ENCODE peak calls at places on chromosomes 4 and X, in ten cellular contexts. K, G, J, Y, N, E, U, M, V and D are unnamed samples.

GRCh38 chr4:146159384-146160058 is 16.0 kb upstream of the LSM6 start:
- DNase-seq in K (no peak), G (no peak), J (no peak), Y (no peak), N (no peak), E (no peak), U (no peak), M (no peak), V (peak; percentile 4), D (no peak)

GRCh38 chr4:53601251-53601764 is 10.0 kb upstream of the LNX1 start:
- DNase-seq in K (no peak), G (peak; percentile 82), J (peak; percentile 95), Y (no peak), N (peak; percentile 40), E (no peak), U (peak; percentile 43), M (no peak), V (peak; percentile 36), D (peak; percentile 31)

GRCh38 chrX:3129256-3129655 is 88.0 kb downstream of the ARSF start:
- DNase-seq in K (no peak), G (no peak), J (no peak), Y (no peak), N (no peak), E (no peak), U (no peak), M (no peak), V (no peak), D (no peak)

GRCh38 chr4:63777571-63777970 is 631.7 kb downstream of the TECRL start:
- DNase-seq in K (no peak), G (no peak), J (no peak), Y (no peak), N (no peak), E (no peak), U (no peak), M (no peak), V (no peak), D (no peak)

GRCh38 chrX:9878141-9878875 is 88.8 kb upstream of the CLDN34 start:
- DNase-seq in K (no peak), G (no peak), J (peak; percentile 93), Y (no peak), N (no peak), E (no peak), U (no peak), M (no peak), V (no peak), D (no peak)

GRCh38 chr4:71151054-71151453 is 157.6 kb downstream of the DCK start:
- DNase-seq in K (no peak), G (no peak), J (no peak), Y (no peak), N (no peak), E (no peak), U (no peak), M (no peak), V (peak; percentile 24), D (no peak)

GRCh38 chr4:147430111-147430510 is 50.8 kb upstream of the EDNRA start:
- DNase-seq in K (no peak), G (no peak), J (no peak), Y (no peak), N (no peak), E (no peak), U (no peak), M (no peak), V (no peak), D (no peak)

GRCh38 chr4:25104561-25104960 is 55.7 kb downstream of the SEPSECS start:
- DNase-seq in K (no peak), G (no peak), J (no peak), Y (no peak), N (no peak), E (no peak), U (no peak), M (no peak), V (no peak), D (no peak)

GRCh38 chr4:174281182-174281737 is 2.2 kb downstream of the FBXO8 start:
- DNase-seq in K (no peak), G (no peak), J (peak; percentile 29), Y (no peak), N (no peak), E (no peak), U (no peak), M (no peak), V (no peak), D (no peak)

GRCh38 chrX:130916636-130917422 is 13.8 kb upstream of the ENOX2 start:
- DNase-seq in K (peak; percentile 49), G (no peak), J (peak; percentile 25), Y (no peak), N (peak; percentile 79), E (no peak), U (peak; percentile 37), M (peak; percentile 22), V (peak; percentile 43), D (no peak)

GRCh38 chrX:129145382-129145781 is 377.9 kb downstream of the SMARCA1 start:
- DNase-seq in K (no peak), G (no peak), J (no peak), Y (no peak), N (no peak), E (no peak), U (no peak), M (no peak), V (no peak), D (no peak)

GRCh38 chr4:55116450-55116849 is 8.9 kb downstream of the KDR start:
- DNase-seq in K (no peak), G (no peak), J (no peak), Y (peak; percentile 23), N (no peak), E (no peak), U (no peak), M (no peak), V (peak; percentile 43), D (peak; percentile 29)

GRCh38 chr4:182806259-182807252 is 110.6 kb downstream of the DCTD start:
- DNase-seq in K (peak; percentile 41), G (peak; percentile 70), J (peak; percentile 71), Y (peak; percentile 11), N (peak; percentile 70), E (peak; percentile 84), U (peak; percentile 50), M (peak; percentile 26), V (peak; percentile 85), D (peak; percentile 76)

GRCh38 chr4:69156913-69157312 is 57.6 kb downstream of the UGT2B11 start:
- DNase-seq in K (no peak), G (no peak), J (no peak), Y (no peak), N (peak; percentile 9), E (no peak), U (peak; percentile 6), M (no peak), V (peak; percentile 26), D (peak; percentile 1)

GRCh38 chr4:32032136-32032672 is 1312.0 kb downstream of the PCDH7 start:
- DNase-seq in K (no peak), G (no peak), J (no peak), Y (no peak), N (no peak), E (no peak), U (no peak), M (no peak), V (no peak), D (no peak)

GRCh38 chr4:1533501-1534064 is 127.3 kb upstream of the NKX1-1 start:
- DNase-seq in K (no peak), G (no peak), J (peak; percentile 32), Y (no peak), N (peak; percentile 66), E (peak; percentile 42), U (no peak), M (no peak), V (peak; percentile 32), D (peak; percentile 16)

GRCh38 chr4:75686346-75686745 is 13.1 kb upstream of the G3BP2 start:
- DNase-seq in K (no peak), G (no peak), J (no peak), Y (no peak), N (no peak), E (no peak), U (no peak), M (no peak), V (peak; percentile 9), D (no peak)

GRCh38 chrX:120697053-120697452 is 67.2 kb upstream of the C1GALT1C1 start:
- DNase-seq in K (no peak), G (no peak), J (no peak), Y (no peak), N (no peak), E (no peak), U (no peak), M (no peak), V (no peak), D (no peak)

GRCh38 chrX:47234583-47234982 is 1.8 kb downstream of the USP11 start:
- DNase-seq in K (no peak), G (no peak), J (no peak), Y (no peak), N (no peak), E (no peak), U (no peak), M (no peak), V (peak; percentile 28), D (no peak)

GRCh38 chrX:152901816-152902501 is 4.1 kb downstream of the ZNF185 start:
- DNase-seq in K (no peak), G (no peak), J (no peak), Y (no peak), N (no peak), E (no peak), U (no peak), M (no peak), V (no peak), D (no peak)

GRCh38 chr4:85741921-85742591 is 267.1 kb downstream of the ARHGAP24 start:
- DNase-seq in K (peak; percentile 84), G (no peak), J (peak; percentile 25), Y (no peak), N (no peak), E (no peak), U (no peak), M (no peak), V (no peak), D (no peak)

GRCh38 chrX:8738588-8739189 is 6.8 kb upstream of the ANOS1 start:
- DNase-seq in K (peak; percentile 53), G (no peak), J (peak; percentile 57), Y (no peak), N (no peak), E (no peak), U (peak; percentile 16), M (no peak), V (peak; percentile 60), D (peak; percentile 74)

GRCh38 chr4:89660444-89660843 is 176.5 kb downstream of the SNCA start:
- DNase-seq in K (no peak), G (no peak), J (no peak), Y (no peak), N (no peak), E (no peak), U (no peak), M (no peak), V (no peak), D (no peak)

GRCh38 chrX:153526801-153527599 is 9.6 kb downstream of the ATP2B3 start:
- DNase-seq in K (no peak), G (no peak), J (peak; percentile 42), Y (no peak), N (no peak), E (no peak), U (no peak), M (no peak), V (no peak), D (no peak)

GRCh38 chr4:27100713-27101112 is 240.1 kb downstream of the STIM2 start:
- DNase-seq in K (no peak), G (no peak), J (no peak), Y (no peak), N (no peak), E (no peak), U (no peak), M (no peak), V (no peak), D (peak; percentile 48)

GRCh38 chr4:54165438-54165837 is 63.7 kb upstream of the PDGFRA start:
- DNase-seq in K (no peak), G (no peak), J (peak; percentile 10), Y (peak; percentile 82), N (no peak), E (no peak), U (peak; percentile 75), M (no peak), V (peak; percentile 93), D (peak; percentile 78)